ENCODE peak calls at places on chromosomes 1 and 21, in eight cellular contexts. E is prostate gland, Q is fibroblast of lung, X is ascending aorta, K is A549, I is uterus, J is OCI-LY7, C is pancreas. B is an unnamed sample.

GRCh38 chr1:94693029-94693428 is 127.1 kb upstream of the SLC44A3 start:
- DNase-seq in E (no peak), Q (no peak), X (no peak), K (no peak), I (no peak), J (no peak), C (no peak), B (no peak)

GRCh38 chr1:198880397-198880796 is 241.6 kb downstream of the PTPRC start:
- DNase-seq in E (no peak), Q (peak; percentile 72), X (no peak), K (no peak), I (no peak), J (no peak), C (no peak), B (peak; percentile 86)

GRCh38 chr1:176187001-176187400 is 20.1 kb downstream of the COP1 start:
- DNase-seq in E (no peak), Q (no peak), X (no peak), K (no peak), I (no peak), J (no peak), C (no peak), B (no peak)

GRCh38 chr1:235818632-235819136 is 48.0 kb downstream of the LYST start:
- DNase-seq in E (peak; percentile 17), Q (no peak), X (no peak), K (no peak), I (no peak), J (no peak), C (no peak), B (no peak)

GRCh38 chr1:247647864-247648263 is 31.7 kb downstream of the OR13G1 start:
- DNase-seq in E (no peak), Q (no peak), X (no peak), K (no peak), I (no peak), J (no peak), C (no peak), B (no peak)

GRCh38 chr1:85361106-85361505 is 84.7 kb upstream of the BCL10 start:
- DNase-seq in E (no peak), Q (peak; percentile 71), X (no peak), K (no peak), I (peak; percentile 15), J (no peak), C (no peak), B (peak; percentile 72)

GRCh38 chr1:244207935-244208244 is 156.8 kb downstream of the ZBTB18 start:
- DNase-seq in E (no peak), Q (no peak), X (no peak), K (no peak), I (no peak), J (no peak), C (no peak), B (no peak)

GRCh38 chr1:89047734-89048133 is 17.3 kb downstream of the GBP1 start:
- DNase-seq in E (no peak), Q (no peak), X (no peak), K (no peak), I (no peak), J (no peak), C (no peak), B (peak; percentile 66)

GRCh38 chr1:231523816-231524215 is 4.7 kb upstream of the TSNAX start:
- DNase-seq in E (no peak), Q (peak; percentile 8), X (no peak), K (no peak), I (no peak), J (no peak), C (no peak), B (no peak)

GRCh38 chr21:35529141-35529863 is 480.2 kb upstream of the RUNX1 start:
- DNase-seq in E (no peak), Q (peak; percentile 58), X (no peak), K (no peak), I (no peak), J (peak; percentile 17), C (no peak), B (peak; percentile 65)

GRCh38 chr1:204453141-204453772 is 41.3 kb downstream of the PIK3C2B start:
- DNase-seq in E (no peak), Q (no peak), X (no peak), K (no peak), I (no peak), J (peak; percentile 53), C (no peak), B (no peak)

DNA sequence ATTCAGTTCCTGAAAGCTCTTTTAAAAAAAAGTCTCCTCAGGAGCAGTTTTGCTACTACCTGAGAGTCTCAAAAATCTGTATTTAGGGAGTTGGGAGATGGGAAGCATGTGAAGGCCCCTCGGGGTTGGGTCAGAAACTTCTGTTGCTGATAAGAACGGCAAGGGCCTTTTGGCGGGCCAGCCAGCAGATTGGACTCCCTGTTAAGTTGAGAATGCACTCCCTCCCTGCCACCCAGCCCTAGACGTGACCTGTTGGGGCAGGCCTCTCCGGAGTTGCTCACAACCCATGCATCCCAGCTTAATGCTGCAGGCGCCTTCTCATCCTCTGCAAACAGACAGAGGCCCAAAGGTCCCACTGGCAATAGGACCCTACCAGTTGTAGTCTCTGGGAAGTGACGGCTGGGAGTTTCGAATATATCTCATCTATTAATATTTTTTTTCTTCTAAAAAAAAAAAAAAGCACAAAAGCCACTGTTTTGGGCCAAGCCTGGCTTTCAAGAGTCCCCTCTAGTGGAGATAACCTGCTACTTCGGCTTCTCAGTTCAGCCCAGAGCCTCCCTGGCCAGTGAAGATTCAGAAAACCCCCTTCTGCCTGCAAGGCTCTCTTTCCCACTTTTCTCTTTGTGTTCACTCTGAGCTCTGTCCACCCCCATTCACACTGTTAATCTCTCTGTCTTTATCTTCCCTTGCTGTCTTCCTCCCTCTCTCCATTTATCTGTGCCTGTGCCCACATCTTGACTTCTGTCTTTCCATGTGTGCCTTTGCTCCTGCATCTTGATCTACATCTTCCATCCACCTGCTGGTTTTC is 5.3 kb downstream of the PLXNA2 start:
- DNase-seq in E (peak; percentile 56), Q (peak; percentile 74), X (peak; percentile 67), K (peak; percentile 58), I (no peak), J (peak; percentile 23), C (no peak), B (peak; percentile 74)
- H3K4me1 ChIP-seq in E (peaks cover 6% of the 10 kb centered on the region), Q (no peaks in the 10 kb centered on the region), X (peaks cover 44% of the 10 kb centered on the region), K (peaks cover 23% of the 10 kb centered on the region), I (peaks cover 6% of the 10 kb centered on the region), J (peaks cover 4% of the 10 kb centered on the region), C (peaks cover 24% of the 10 kb centered on the region), B (peaks cover 73% of the 10 kb centered on the region)

GRCh38 chr1:24535021-24535424 is 20.9 kb upstream of the NCMAP start:
- DNase-seq in E (no peak), Q (no peak), X (no peak), K (no peak), I (no peak), J (peak; percentile 81), C (no peak), B (no peak)

GRCh38 chr1:24535778-24536177 is 20.1 kb upstream of the NCMAP start:
- DNase-seq in E (no peak), Q (no peak), X (no peak), K (no peak), I (no peak), J (no peak), C (no peak), B (no peak)

GRCh38 chr1:24540906-24541710 is 14.8 kb upstream of the NCMAP start:
- DNase-seq in E (peak; percentile 31), Q (peak; percentile 82), X (no peak), K (peak; percentile 32), I (no peak), J (no peak), C (no peak), B (peak; percentile 65)

GRCh38 chr1:24540051-24540905 is 15.6 kb upstream of the NCMAP start:
- DNase-seq in E (no peak), Q (no peak), X (no peak), K (no peak), I (no peak), J (no peak), C (no peak), B (no peak)

GRCh38 chr1:24536391-24536840 is 19.5 kb upstream of the NCMAP start:
- DNase-seq in E (no peak), Q (peak; percentile 69), X (peak; percentile 67), K (no peak), I (no peak), J (peak; percentile 87), C (no peak), B (peak; percentile 27)
- H3K4me1 ChIP-seq in E (peaks cover 4% of the 10 kb centered on the region), Q (peaks cover 5% of the 10 kb centered on the region), X (no peaks in the 10 kb centered on the region), K (peaks cover 41% of the 10 kb centered on the region), I (no peaks in the 10 kb centered on the region), J (peaks cover 82% of the 10 kb centered on the region), C (peaks cover 4% of the 10 kb centered on the region), B (peaks cover 10% of the 10 kb centered on the region)

DNA sequence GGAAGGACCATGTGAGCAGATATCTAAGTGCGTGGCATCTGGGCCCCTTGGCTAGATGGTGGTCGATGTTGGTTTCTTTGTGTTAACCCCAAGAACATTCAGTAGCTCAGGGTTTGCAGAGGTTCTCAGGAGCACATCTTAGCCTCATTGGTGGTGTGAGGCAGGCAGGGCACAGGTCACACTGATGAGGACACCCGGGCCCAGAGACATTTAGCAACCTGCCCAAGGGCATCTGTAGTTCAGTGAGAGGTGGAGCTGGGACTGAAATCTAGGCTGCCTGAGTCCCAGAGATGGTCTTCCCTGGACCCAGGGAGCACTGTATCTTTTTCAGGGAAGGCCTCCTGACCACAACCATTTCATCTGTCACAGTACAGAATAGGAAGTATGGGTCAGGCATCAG is 859 bp upstream of the SLC5A9 start:
- DNase-seq in E (no peak), Q (no peak), X (no peak), K (no peak), I (no peak), J (no peak), C (no peak), B (no peak)
- H3K4me1 ChIP-seq in E (no peaks in the 10 kb centered on the region), Q (no peaks in the 10 kb centered on the region), X (no peaks in the 10 kb centered on the region), K (no peaks in the 10 kb centered on the region), I (no peaks in the 10 kb centered on the region), J (no peaks in the 10 kb centered on the region), C (no peaks in the 10 kb centered on the region), B (no peaks in the 10 kb centered on the region)

GRCh38 chr1:58816072-58816746 is 32.4 kb upstream of the JUN start:
- DNase-seq in E (peak; percentile 88), Q (peak; percentile 89), X (peak; percentile 94), K (peak; percentile 66), I (peak; percentile 90), J (peak; percentile 84), C (peak; percentile 94), B (peak; percentile 84)
- H3K4me1 ChIP-seq in E (peaks cover 19% of the 10 kb centered on the region), Q (peaks cover 25% of the 10 kb centered on the region), X (peaks cover 25% of the 10 kb centered on the region), K (peaks cover 41% of the 10 kb centered on the region), I (no peaks in the 10 kb centered on the region), J (peaks cover 30% of the 10 kb centered on the region), C (peaks cover 9% of the 10 kb centered on the region), B (peaks cover 4% of the 10 kb centered on the region)

DNA sequence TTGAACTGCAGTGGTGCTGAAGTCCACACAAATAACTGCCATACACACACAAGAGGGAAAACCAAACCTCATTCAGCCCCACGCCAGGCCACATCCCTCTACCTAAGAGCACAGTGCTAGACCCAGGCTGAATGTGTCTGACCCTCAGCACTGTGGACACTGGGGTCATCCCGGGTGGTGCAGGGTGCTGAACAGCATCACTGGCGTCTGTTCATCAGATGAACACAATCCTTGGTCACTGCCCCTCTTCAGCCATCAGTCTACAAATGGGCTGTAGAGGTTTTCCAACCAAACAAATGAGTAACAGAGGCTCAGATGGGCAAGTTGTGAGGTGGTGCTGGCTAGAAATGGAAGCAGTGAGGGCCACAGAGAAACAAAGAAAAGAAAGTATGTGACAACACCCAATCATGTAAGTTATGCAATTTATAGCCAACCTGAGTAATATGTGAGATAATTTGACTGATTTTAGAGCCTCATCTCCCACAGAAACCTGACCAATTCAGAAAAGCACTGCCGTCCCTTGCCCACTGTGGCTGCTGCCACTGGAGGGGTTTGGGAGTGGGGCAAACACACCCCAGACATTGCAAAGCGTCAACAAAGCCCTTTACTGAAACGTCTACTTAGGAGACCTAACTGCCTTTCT is 27.9 kb downstream of the GNB1 start:
- DNase-seq in E (no peak), Q (no peak), X (no peak), K (no peak), I (no peak), J (no peak), C (no peak), B (no peak)
- H3K4me1 ChIP-seq in E (peaks cover 15% of the 10 kb centered on the region), Q (peaks cover 13% of the 10 kb centered on the region), X (peaks cover 38% of the 10 kb centered on the region), K (peaks cover 45% of the 10 kb centered on the region), I (peaks cover 3% of the 10 kb centered on the region), J (peaks cover 85% of the 10 kb centered on the region), C (peaks cover 5% of the 10 kb centered on the region), B (peaks cover 10% of the 10 kb centered on the region)

B was measured in cardiac muscle cell.